ENCODE peak calls at places on chromosome 10, in four cellular contexts. Z is WERI-Rb-1, U is astrocyte of the cerebellum, G is fibroblast of lung. I is an unnamed sample.

GRCh38 chr10:102641398-102641797 is 2.9 kb upstream of the TRIM8 start:
- DNase-seq in Z (no peak), U (no peak), G (no peak), I (no peak)

GRCh38 chr10:45375101-45375500 is 1.1 kb downstream of the ALOX5 start:
- DNase-seq in Z (no peak), U (no peak), G (no peak), I (no peak)

GRCh38 chr10:373516-374309 is 238.5 kb downstream of the ZMYND11 start:
- DNase-seq in Z (no peak), U (peak), G (peak), I (peak)

GRCh38 chr10:109308971-109309370 is 614.3 kb downstream of the XPNPEP1 start:
- DNase-seq in Z (no peak), U (no peak), G (no peak), I (no peak)

GRCh38 chr10:34530778-34531177 is 284.3 kb downstream of the PARD3 start:
- DNase-seq in Z (no peak), U (no peak), G (no peak), I (no peak)

GRCh38 chr10:51416494-51416893 is 282.9 kb downstream of the CSTF2T start:
- DNase-seq in Z (no peak), U (no peak), G (no peak), I (no peak)

GRCh38 chr10:63684257-63684936 is 163.2 kb downstream of the REEP3 start:
- DNase-seq in Z (no peak), U (no peak), G (no peak), I (no peak)

GRCh38 chr10:127906548-127907377 is at the start of gene PTPRE:
- DNase-seq in Z (peak), U (peak), G (peak), I (no peak)

GRCh38 chr10:80502621-80503583 is 34.8 kb upstream of the SH2D4B start:
- DNase-seq in Z (no peak), U (no peak), G (no peak), I (no peak)

GRCh38 chr10:74589226-74589673 is 237.2 kb upstream of the KAT6B start:
- DNase-seq in Z (no peak), U (peak), G (peak), I (peak)

GRCh38 chr10:121935702-121936101 is 7.9 kb upstream of the ATE1 start:
- DNase-seq in Z (no peak), U (no peak), G (no peak), I (no peak)

GRCh38 chr10:77037735-77038411 is 599.7 kb downstream of the KCNMA1 start:
- DNase-seq in Z (no peak), U (no peak), G (no peak), I (no peak)

GRCh38 chr10:112771733-112772132 is 178.3 kb upstream of the TCF7L2 start:
- DNase-seq in Z (no peak), U (no peak), G (no peak), I (no peak)

GRCh38 chr10:121927361-121927840 is 430 bp downstream of the ATE1 start:
- DNase-seq in Z (peak), U (no peak), G (peak), I (no peak)

GRCh38 chr10:3525832-3526449 is 259.1 kb downstream of the KLF6 start:
- DNase-seq in Z (no peak), U (peak), G (peak), I (peak)

GRCh38 chr10:100482181-100482833 is 19.5 kb downstream of the WNT8B start:
- DNase-seq in Z (peak), U (peak), G (peak), I (no peak)

GRCh38 chr10:10623958-10624590 is 393.6 kb upstream of the CELF2 start:
- DNase-seq in Z (no peak), U (no peak), G (no peak), I (no peak)

GRCh38 chr10:78896169-78896931 is 172.4 kb upstream of the ZMIZ1 start:
- DNase-seq in Z (peak), U (no peak), G (no peak), I (no peak)

DNA sequence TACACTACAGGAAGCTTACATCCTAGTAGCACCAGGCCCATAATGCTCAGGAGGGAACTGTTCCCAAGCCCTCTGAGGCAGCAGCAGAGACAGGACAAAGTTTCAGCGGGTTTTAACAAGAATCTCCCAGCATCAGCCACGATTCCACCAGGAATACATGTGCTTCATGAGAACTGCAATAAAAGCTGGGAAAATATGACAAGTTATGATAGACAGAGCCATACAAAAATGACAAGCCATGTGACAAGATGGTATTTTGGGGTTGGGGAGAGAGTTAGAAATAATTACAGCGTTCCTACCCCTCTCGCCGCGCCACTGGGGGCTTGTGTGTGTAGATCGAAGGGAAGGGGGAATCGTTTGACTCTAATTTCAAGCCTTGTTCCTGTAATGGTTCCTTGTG is 112.7 kb upstream of the CTBP2 start:
- DNase-seq in Z (no peak), U (no peak), G (no peak), I (no peak)
- H3K4me3 ChIP-seq in Z (no peak), U (no peak), G (no peak), I (no peak)

GRCh38 chr10:99435986-99436633 is 5.7 kb upstream of the GOT1 start:
- DNase-seq in Z (no peak), U (peak), G (peak), I (no peak)
- H3K4me3 ChIP-seq in Z (no peak), U (no peak), G (no peak), I (no peak)

DNA sequence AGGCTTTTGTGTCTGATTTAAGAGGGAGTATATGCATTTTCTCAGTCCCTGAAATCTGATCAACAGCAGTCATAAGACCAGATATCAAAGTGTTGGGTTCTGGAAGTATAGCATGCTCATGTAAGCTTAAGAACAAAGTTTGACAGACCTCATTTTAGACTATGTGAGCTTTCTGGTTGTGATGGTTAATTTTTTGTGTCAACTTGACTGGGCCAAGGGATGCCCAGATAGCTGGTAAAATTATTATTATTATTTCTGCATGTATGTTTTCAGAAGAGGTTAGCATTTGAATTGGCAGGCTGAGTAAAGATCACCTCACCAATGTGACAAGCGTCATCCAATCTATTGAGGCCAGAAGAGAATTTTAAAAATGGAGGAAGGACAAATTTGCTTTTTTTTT is 63.5 kb upstream of the FRMD4A start:
- DNase-seq in Z (no peak), U (no peak), G (no peak), I (no peak)
- H3K4me3 ChIP-seq in Z (no peak), U (no peak), G (no peak), I (no peak)

DNA sequence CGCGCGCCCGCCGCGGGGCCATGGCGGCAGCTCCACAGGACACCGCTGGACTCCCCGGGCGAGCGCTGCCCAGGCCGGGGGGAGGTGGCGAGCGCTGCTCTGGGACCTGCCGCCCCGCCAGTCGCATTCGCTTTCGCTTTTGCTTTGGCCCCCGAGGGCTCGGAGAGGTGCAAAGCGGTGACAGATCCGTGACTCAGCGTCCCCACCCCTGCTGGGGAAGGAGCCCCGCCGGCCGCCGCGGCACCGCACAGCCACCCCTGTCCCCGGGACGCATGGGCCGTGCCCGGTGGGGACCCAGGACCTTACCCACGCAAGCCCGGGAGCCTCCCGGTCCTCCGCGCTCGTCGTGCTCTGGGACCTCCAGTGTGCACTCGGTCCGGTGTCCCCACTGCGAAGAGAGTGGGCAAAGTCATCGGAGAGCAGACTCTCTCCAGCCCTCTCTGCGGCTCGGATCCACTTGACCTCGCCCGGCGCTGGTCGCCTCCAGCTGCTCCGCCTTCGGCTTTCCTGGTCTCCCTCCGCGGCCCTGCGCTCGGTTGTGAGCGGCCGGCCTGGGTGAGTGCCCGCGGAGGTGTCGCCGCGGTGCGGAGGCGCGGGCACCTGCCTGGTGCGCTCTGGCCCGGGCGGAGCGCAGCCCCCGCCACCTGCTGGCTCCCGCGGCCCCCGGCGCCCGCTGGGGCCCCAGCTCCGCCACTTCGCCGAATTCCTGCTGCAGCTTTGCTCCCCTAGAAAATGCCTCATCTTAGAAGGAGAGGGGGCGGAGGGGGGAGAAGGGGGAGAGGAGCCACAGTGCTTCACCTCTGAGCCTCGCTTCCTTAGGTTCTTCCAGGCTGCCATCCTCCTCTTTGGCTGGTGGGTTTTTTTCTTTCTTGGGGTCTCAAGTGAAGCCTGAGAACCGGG is at the start of gene IL15RA:
- DNase-seq in Z (no peak), U (no peak), G (peak), I (no peak)
- H3K4me3 ChIP-seq in Z (peak), U (peak), G (peak), I (peak)

GRCh38 chr10:124918906-124919305 is 23.0 kb upstream of the ZRANB1 start:
- DNase-seq in Z (no peak), U (no peak), G (peak), I (no peak)
- H3K4me3 ChIP-seq in Z (no peak), U (peak), G (peak), I (no peak)

I was measured in skeletal muscle cell.